ENCODE peak calls at places on chromosomes 12 and 14, in four cellular contexts. O, E, A and H are unnamed samples.
A peak's percentile ranks its signal among the peaks of the same experiment; 100 is the strongest.

GRCh38 chr14:33655421-33655820 is 295.5 kb downstream of the EGLN3 start:
- DNase-seq in E (peak; percentile 83), O (no peak), A (no peak), H (no peak)

GRCh38 chr12:84842406-84843013 is 70.1 kb downstream of the SLC6A15 start:
- DNase-seq in E (peak; percentile 55), A (peak; percentile 8), O (peak; percentile 22), H (peak; percentile 52)

GRCh38 chr14:72514660-72515025 is 379.3 kb downstream of the DPF3 start:
- DNase-seq in A (no peak), O (no peak), E (no peak), H (no peak)

GRCh38 chr12:113306382-113306781 is 28.5 kb downstream of the SLC8B1 start:
- DNase-seq in E (no peak), A (no peak), O (no peak), H (no peak)

GRCh38 chr12:54749191-54749818 is 101.1 kb upstream of the DCD start:
- DNase-seq in O (peak; percentile 43), A (peak; percentile 36), E (peak; percentile 41), H (peak; percentile 69)

GRCh38 chr12:19671695-19672094 is 232.4 kb downstream of the AEBP2 start:
- DNase-seq in E (no peak), A (no peak), O (no peak), H (no peak)

GRCh38 chr12:55142896-55143870 is 17.0 kb downstream of the OR9K2 start:
- DNase-seq in A (peak; percentile 55), E (peak; percentile 47), O (peak; percentile 11), H (peak; percentile 66)

GRCh38 chr12:110028323-110028722 is 20.0 kb downstream of the C12orf76 start:
- DNase-seq in O (no peak), A (no peak), E (no peak), H (no peak)

GRCh38 chr12:1319215-1319614 is 275.2 kb downstream of the FBXL14 start:
- DNase-seq in A (no peak), O (no peak), E (no peak), H (no peak)

GRCh38 chr12:52239767-52240166 is 6.7 kb downstream of the KRT7 start:
- DNase-seq in E (no peak), A (no peak), O (no peak), H (no peak)

GRCh38 chr14:104806625-104807465 is 5.9 kb downstream of the ZBTB42 start:
- DNase-seq in A (no peak), O (no peak), E (no peak), H (no peak)

GRCh38 chr14:106518054-106518943 is 991.9 kb downstream of the TMEM121 start:
- DNase-seq in O (no peak), E (no peak), A (no peak), H (peak; percentile 71)

GRCh38 chr14:76904740-76905569 is 78.7 kb downstream of the LRRC74A start:
- DNase-seq in A (no peak), O (peak; percentile 96), E (peak; percentile 64), H (peak; percentile 90)

GRCh38 chr12:122917508-122918227 is 21.7 kb upstream of the VPS37B start:
- DNase-seq in O (no peak), A (no peak), E (no peak), H (no peak)

GRCh38 chr12:92469837-92470236 is 233.0 kb upstream of the PLEKHG7 start:
- DNase-seq in O (no peak), E (peak; percentile 11), A (no peak), H (no peak)

GRCh38 chr12:3931206-3931605 is 58.0 kb upstream of the PARP11 start:
- DNase-seq in O (no peak), E (no peak), A (no peak), H (no peak)
- TF ChIP-seq MYC in O (no peak), E (no peak), A (no peak), H (no peak)

GRCh38 chr12:14525964-14526363 is 41.7 kb downstream of the PLBD1 start:
- DNase-seq in E (no peak), A (no peak), O (no peak), H (no peak)
- H3K4me3 ChIP-seq in E (no peak overlapping the region), A (no peak overlapping the region), O (no peak overlapping the region), H (no peak overlapping the region)

GRCh38 chr14:68792830-68793733 is at the start of gene ZFP36L1:
- DNase-seq in E (peak; percentile 97), A (peak; percentile 83), O (peak; percentile 92), H (peak; percentile 80)

GRCh38 chr14:68790656-68791077 is 2.2 kb downstream of the ZFP36L1 start:
- DNase-seq in O (no peak), E (peak; percentile 41), A (no peak), H (no peak)

GRCh38 chr14:68789798-68790655 is 2.8 kb downstream of the ZFP36L1 start:
- DNase-seq in E (peak; percentile 17), A (no peak), O (no peak), H (no peak)

GRCh38 chr14:68792022-68792829 is 641 bp downstream of the ZFP36L1 start:
- DNase-seq in E (peak; percentile 39), A (peak; percentile 32), O (no peak), H (no peak)

GRCh38 chr14:68791078-68791983 is 1.5 kb downstream of the ZFP36L1 start:
- DNase-seq in O (no peak), A (no peak), E (peak; percentile 35), H (no peak)
- TF ChIP-seq MYC in O (no peak), A (no peak), E (no peak), H (no peak)

GRCh38 chr12:91182664-91183455 is at the start of gene DCN:
- DNase-seq in E (no peak), A (no peak), O (no peak), H (no peak)

GRCh38 chr12:91180162-91180561 is 2.5 kb downstream of the DCN start:
- DNase-seq in E (no peak), A (no peak), O (no peak), H (no peak)

GRCh38 chr12:91180577-91180976 is 2.0 kb downstream of the DCN start:
- DNase-seq in A (no peak), E (peak; percentile 41), O (no peak), H (no peak)

GRCh38 chr12:91179315-91179714 is 3.3 kb downstream of the DCN start:
- DNase-seq in O (no peak), E (no peak), A (no peak), H (no peak)

DNA sequence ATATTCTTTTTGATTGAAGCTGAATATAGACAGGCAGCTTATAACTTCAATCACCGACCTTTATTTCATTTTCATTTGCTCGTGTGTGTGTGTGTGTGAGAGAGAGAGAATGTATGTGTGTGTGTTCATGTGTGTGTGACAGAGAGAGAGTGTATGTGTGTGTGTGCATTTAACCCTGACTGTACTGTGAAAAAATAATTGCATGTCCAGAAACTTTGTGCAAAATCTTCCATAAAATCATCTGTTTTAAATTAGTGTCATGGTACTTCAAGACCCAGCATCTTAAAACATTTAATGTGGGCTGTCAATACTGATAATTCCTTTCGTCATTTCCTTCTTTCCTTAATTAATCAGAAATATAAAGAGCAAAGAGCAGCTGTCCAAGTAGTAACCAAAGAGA is 1.6 kb downstream of the DCN start:
- DNase-seq in E (peak; percentile 27), A (no peak), O (no peak), H (no peak)
- H3K4me3 ChIP-seq in E (no peak overlapping the region), A (no peak overlapping the region), O (no peak overlapping the region), H (no peak overlapping the region)

DNA sequence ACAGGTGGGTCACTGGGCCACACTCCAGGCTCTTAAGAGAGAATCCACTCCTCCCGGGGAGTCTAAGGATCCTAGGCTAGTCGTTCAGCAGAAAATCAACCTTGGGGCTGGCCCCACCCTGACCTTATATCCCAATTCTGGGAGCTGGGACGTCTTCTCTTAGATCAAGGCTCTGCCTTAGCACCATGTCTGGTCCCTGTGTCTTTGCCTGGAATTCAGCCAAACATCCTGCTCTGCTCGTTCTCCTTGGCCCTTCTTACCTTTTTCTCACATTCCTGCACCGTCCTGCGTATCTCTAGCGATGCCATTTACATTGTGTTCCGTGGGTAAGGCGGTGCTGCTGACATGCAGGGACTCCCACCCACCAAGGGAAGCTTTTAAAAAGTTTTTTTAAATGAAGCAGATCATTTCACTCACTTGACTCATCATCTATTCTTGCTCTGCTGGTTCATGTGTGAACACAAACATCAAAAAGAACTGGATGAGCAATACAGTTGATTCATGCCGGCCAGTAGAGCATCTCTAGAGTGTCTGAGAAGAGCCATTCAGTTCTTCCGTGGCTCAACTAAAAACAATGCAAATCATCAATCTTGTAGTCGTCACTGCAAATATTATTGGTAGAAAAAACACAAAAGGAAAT is 50.2 kb downstream of the KCNK13 start:
- DNase-seq in E (no peak), A (no peak), O (peak; percentile 24), H (no peak)
- TF ChIP-seq MYC in E (no peak), A (no peak), O (no peak), H (no peak)

DNA sequence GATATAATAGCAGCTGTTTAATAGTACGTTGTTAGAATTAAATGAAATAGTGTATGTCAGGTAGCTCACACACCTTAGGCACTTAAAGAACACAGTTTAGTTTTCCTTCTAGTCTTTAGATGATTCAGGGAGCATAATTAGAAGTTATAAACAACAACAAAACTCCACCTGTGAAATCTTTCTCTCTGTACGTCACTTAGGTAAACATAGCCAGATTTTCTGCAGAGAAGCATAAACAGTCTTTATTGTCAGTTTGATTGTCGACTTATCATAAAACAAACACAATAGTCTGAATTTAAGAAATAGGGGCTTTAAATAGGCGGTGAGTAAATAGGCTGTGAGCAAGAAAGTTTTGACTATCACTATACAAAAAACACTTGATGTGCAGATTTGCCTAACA is 84.6 kb upstream of the PKP2 start:
- DNase-seq in E (no peak), O (no peak), A (no peak), H (no peak)
- H3K4me3 ChIP-seq in E (no peak overlapping the region), O (no peak overlapping the region), A (no peak overlapping the region), H (no peak overlapping the region)

GRCh38 chr12:12684375-12685106 is 11.4 kb downstream of the GPR19 start:
- DNase-seq in A (peak; percentile 15), E (peak; percentile 38), O (no peak), H (peak; percentile 52)
- TF ChIP-seq MYC in A (no peak), E (no peak), O (no peak), H (no peak)

DNA sequence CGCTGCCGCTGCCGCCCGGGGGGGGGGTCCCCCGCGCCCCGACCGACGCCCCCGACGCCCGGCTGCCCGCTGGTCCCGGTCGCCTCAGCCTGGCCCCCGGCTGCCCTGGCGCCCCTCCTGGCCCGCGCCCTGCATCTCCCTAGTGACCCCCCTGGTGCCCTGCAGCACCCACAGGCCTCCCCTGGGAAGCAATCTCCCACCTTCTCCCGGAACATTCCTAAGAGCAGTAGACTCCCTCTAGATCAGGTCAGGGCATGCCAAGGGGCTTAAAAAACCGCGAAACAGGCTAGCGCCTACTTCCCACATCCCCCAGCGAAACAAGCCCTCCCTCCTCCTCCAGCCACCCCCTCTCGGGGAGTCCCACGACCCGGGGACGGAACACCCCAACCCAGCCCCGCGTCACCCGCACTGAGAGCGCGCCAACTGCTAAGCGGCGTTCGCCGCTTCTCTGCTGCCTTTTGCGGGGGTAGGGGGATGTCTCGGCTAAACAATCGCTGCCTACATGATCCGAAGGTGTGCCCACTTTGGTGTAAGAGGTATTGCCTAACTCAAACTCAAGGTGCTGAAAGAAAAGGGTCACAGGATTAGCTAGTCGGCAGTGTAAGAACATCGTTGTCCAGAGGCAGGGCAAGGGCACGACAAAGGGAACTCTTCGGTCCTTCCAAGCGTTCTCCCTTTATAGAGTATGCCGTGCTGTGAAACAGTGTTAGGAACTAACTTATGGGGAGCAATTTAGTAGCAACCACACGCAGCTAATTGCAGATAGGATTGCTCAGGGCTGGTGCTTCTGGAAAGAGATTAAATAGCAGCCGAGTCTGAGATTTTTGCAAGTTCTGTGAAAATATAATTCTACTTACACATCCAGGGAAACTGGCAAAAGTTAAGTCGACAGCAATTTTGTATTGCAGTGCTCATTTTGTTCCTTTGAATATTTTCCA is 617 bp upstream of the NTN4 start:
- DNase-seq in A (no peak), O (peak; percentile 62), E (peak; percentile 46), H (peak; percentile 18)
- H3K4me3 ChIP-seq in A (no peak overlapping the region), O (peak overlapping the region; percentile 82), E (peak overlapping the region; percentile 12), H (no peak overlapping the region)